ENCODE peak calls at places on chromosomes 16 and 17, in five cellular contexts. G is neuronal stem cell, Q is DND-41, K is H1, I is fibroblast of lung. O is an unnamed sample.

GRCh38 chr17:18314731-18315497 is at the start of the genes SMCR8 and TOP3A:
- DNase-seq in G (peak; percentile 90), Q (peak; percentile 99), K (peak; percentile 93), I (peak; percentile 99), O (peak; percentile 99)

GRCh38 chr16:75621170-75621477 is 2.0 kb downstream of the ADAT1 start:
- DNase-seq in G (no peak), Q (no peak), K (no peak), I (peak; percentile 22), O (peak; percentile 56)

GRCh38 chr16:27579086-27579980 is 29.4 kb downstream of the KATNIP start:
- DNase-seq in G (no peak), Q (no peak), K (no peak), I (peak; percentile 42), O (peak; percentile 40)

GRCh38 chr17:72812823-72813222 is 279.7 kb downstream of the SLC39A11 start:
- DNase-seq in G (no peak), Q (no peak), K (no peak), I (peak; percentile 73), O (no peak)

GRCh38 chr17:58120195-58120822 is 27.9 kb upstream of the OR4D1 start:
- DNase-seq in G (peak; percentile 80), Q (peak; percentile 67), K (peak; percentile 59), I (peak; percentile 54), O (peak; percentile 83)

GRCh38 chr17:58280480-58281217 is at the start of gene MPO:
- DNase-seq in G (no peak), Q (no peak), K (no peak), I (no peak), O (no peak)

GRCh38 chr16:85220125-85220839 is 108.0 kb upstream of the CIBAR2 start:
- DNase-seq in G (no peak), Q (no peak), K (no peak), I (peak; percentile 88), O (no peak)

GRCh38 chr17:59893617-59894100 is 738 bp downstream of the RPS6KB1 start:
- DNase-seq in G (peak; percentile 27), Q (peak; percentile 45), K (no peak), I (peak; percentile 21), O (peak; percentile 75)

GRCh38 chr17:41553987-41554680 is 17.7 kb downstream of the KRT9 start:
- DNase-seq in G (no peak), Q (no peak), K (no peak), I (no peak), O (no peak)

GRCh38 chr16:69160192-69160591 is 26.8 kb upstream of the SNTB2 start:
- DNase-seq in G (no peak), Q (no peak), K (no peak), I (no peak), O (no peak)
- H2AFZ ChIP-seq in G (no peak overlapping the region), Q (no peak overlapping the region), K (no peak overlapping the region), I (no peak overlapping the region), O (no peak overlapping the region)

GRCh38 chr17:81399481-81400153 is 4.4 kb downstream of the BAHCC1 start:
- DNase-seq in G (no peak), Q (peak; percentile 33), K (no peak), I (no peak), O (no peak)

GRCh38 chr17:81398170-81398854 is 3.1 kb downstream of the BAHCC1 start:
- DNase-seq in G (no peak), Q (peak; percentile 11), K (no peak), I (peak; percentile 70), O (no peak)

GRCh38 chr17:81400154-81400938 is 5.1 kb downstream of the BAHCC1 start:
- DNase-seq in G (peak; percentile 86), Q (peak; percentile 15), K (peak; percentile 74), I (peak; percentile 72), O (no peak)

GRCh38 chr17:81397314-81398169 is 2.3 kb downstream of the BAHCC1 start:
- DNase-seq in G (peak; percentile 94), Q (peak; percentile 21), K (peak; percentile 84), I (peak; percentile 67), O (no peak)

GRCh38 chr17:81398855-81399451 is 3.7 kb downstream of the BAHCC1 start:
- DNase-seq in G (no peak), Q (peak; percentile 12), K (no peak), I (no peak), O (no peak)
- H2AFZ ChIP-seq in G (no peak overlapping the region), Q (no peak overlapping the region), K (no peak overlapping the region), I (no peak overlapping the region), O (no peak overlapping the region)

DNA sequence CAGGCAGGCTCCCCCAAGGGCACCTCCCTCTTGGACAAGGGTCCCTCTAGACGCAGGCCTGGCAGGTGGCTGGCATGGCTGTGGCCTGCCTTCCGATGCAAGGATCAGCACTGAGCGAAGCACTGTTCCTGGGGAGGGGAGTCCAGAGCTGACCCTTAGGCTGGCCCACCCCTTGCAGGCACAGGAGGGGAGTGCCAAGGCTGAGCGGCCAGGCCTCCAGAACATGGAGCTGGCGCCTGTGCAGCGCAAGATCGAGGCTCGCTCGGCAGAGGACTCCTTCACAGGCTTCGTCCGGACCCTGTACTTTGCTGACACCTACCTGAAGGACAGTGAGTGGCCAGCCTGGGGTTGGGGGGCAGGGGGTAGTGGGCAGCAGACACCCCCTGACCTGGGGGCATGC is 16.8 kb upstream of the MYO15B start:
- DNase-seq in G (no peak), Q (no peak), K (no peak), I (no peak), O (no peak)
- H2AFZ ChIP-seq in G (peak overlapping the region; percentile 90), Q (no peak overlapping the region), K (no peak overlapping the region), I (no peak overlapping the region), O (peak overlapping the region; percentile 62)

GRCh38 chr16:425082-425718 is at the start of gene RAB11FIP3:
- DNase-seq in G (peak; percentile 84), Q (peak; percentile 90), K (peak; percentile 93), I (peak; percentile 79), O (peak; percentile 94)

GRCh38 chr16:426115-426905 is 861 bp downstream of the RAB11FIP3 start:
- DNase-seq in G (no peak), Q (peak; percentile 22), K (peak; percentile 63), I (no peak), O (peak; percentile 50)

GRCh38 chr16:424623-425081 is 797 bp upstream of the RAB11FIP3 start:
- DNase-seq in G (no peak), Q (no peak), K (peak; percentile 78), I (peak; percentile 40), O (peak; percentile 36)

GRCh38 chr16:425740-426114 is 278 bp downstream of the RAB11FIP3 start:
- DNase-seq in G (no peak), Q (no peak), K (no peak), I (no peak), O (no peak)

DNA sequence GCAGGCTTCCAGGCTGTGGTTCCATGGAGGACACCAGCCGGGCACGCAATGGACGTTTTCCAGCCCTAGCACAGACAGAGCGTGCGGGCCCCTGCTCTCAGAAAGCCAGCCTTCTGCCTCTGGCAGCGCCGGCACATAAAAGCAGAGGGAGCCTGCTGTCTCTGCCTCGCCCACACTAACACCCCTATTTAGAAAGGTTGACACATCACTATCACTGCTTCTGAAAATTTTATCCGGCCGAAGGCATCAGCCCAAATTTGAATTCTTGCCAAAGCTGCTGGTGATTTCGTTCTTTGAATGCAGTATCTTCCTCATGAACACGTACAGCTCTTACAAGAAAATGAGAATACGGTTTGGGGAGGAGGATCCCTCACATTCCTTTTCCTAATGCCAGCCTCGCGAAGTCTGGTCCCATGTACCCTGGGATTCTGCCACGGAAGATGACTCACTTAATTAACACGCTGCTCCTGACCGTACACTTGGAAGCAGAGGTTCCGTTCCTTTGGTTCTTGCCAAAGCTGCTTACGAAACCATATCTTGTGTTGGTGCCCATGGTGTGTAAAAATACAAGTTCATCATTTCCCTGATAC is 1.3 kb upstream of the RAB11FIP3 start:
- DNase-seq in G (no peak), Q (no peak), K (no peak), I (peak; percentile 97), O (no peak)
- H2AFZ ChIP-seq in G (no peak overlapping the region), Q (peak overlapping the region; percentile 99), K (no peak overlapping the region), I (peak overlapping the region; percentile 29), O (no peak overlapping the region)

GRCh38 chr17:77488531-77489238 is 347.9 kb downstream of the SEC14L1 start:
- DNase-seq in G (no peak), Q (no peak), K (no peak), I (no peak), O (no peak)

GRCh38 chr17:77489239-77489897 is 348.6 kb downstream of the SEC14L1 start:
- DNase-seq in G (no peak), Q (no peak), K (no peak), I (no peak), O (no peak)

GRCh38 chr17:77485089-77485833 is 344.5 kb downstream of the SEC14L1 start:
- DNase-seq in G (no peak), Q (no peak), K (no peak), I (no peak), O (no peak)

GRCh38 chr17:77487677-77488530 is 347.1 kb downstream of the SEC14L1 start:
- DNase-seq in G (no peak), Q (no peak), K (no peak), I (no peak), O (no peak)

DNA sequence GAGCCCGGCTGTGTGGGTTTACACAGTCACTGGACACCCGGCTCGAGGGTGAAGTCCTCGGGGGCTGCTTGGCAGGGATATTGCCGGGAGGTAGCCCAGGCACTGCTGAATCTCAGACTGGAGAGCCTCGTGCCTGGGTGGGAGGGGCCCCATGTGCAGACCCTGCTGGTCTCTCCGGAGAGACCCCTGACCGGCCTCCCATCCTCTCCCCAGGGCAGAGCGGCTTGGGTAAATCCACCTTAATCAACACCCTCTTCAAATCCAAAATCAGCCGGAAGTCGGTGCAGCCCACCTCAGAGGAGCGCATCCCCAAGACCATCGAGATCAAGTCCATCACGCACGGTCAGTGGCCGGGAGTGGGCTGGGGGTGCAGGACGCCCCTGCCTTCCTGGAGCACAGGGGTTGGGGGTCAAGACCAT is 346.5 kb downstream of the SEC14L1 start:
- DNase-seq in G (no peak), Q (no peak), K (no peak), I (no peak), O (no peak)
- H2AFZ ChIP-seq in G (no peak overlapping the region), Q (no peak overlapping the region), K (no peak overlapping the region), I (no peak overlapping the region), O (no peak overlapping the region)

GRCh38 chr16:31428277-31428597 is at the start of gene COX6A2:
- DNase-seq in G (no peak), Q (no peak), K (no peak), I (no peak), O (peak; percentile 10)
- H2AFZ ChIP-seq in G (peak within 1 kb of the TSS; percentile 75), Q (no peak within 1 kb of the TSS), K (peak within 1 kb of the TSS; percentile 7), I (no peak within 1 kb of the TSS), O (no peak within 1 kb of the TSS)

DNA sequence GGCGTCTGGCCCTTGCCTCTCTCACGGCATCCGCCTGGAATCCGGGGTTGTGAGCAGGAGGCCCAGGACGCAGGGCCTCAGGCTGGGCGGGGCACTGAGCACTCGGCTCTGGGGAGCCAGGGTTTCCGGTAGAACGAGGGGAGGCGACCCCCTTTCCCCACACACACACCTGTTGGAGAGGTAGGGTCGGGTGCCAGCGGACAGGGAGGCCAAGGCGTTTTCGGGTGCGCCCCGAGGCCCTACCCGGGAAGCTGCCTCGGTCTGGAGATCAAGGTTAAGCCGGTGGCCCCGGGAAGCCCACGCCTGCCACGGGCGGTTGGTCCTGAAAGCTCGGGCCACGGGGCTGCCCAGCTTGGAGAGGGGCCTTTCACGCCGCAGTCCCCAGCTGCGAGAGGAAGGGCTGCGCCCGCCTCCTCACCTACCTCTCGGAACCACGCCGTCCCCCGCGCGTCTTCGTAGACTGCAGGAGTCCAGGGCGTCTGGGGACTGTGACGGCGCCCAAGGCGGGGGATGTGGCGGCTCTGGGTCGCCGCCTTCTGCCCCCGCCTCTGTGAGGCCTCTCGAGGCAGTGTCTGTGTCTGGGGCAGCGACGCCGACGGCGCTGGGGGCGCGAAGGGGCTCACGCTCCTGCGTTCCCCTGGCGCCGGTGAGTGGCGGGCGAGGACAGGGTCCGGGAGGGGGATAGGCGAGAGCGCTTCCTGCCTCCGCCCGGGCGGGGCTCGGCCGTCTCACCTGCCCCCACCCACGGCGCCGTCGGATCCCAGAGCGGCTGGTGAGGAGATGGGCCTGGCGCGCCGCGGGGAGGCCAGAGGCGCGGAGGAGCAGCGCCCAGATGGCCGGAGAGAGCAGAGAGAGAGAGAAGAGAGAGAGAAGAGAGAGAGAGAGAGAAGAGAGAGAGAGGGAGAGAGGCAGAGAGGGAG is 20.3 kb upstream of the HOXB9 start:
- DNase-seq in G (no peak), Q (no peak), K (peak; percentile 75), I (no peak), O (no peak)
- H2AFZ ChIP-seq in G (peak overlapping the region; percentile 35), Q (no peak overlapping the region), K (peak overlapping the region; percentile 7), I (no peak overlapping the region), O (no peak overlapping the region)